ENCODE peak calls at places on chromosomes 4 and X, in five cellular contexts. W, X, U, I and T are unnamed samples.
A peak's percentile ranks its signal among the peaks of the same experiment; 100 is the strongest.

GRCh38 chr4:2364654-2365053 is 53.8 kb downstream of the ZFYVE28 start:
- DNase-seq in W (no peak), X (no peak), U (no peak), I (no peak), T (no peak)

GRCh38 chr4:33924801-33925200 is 2319.5 kb downstream of the ARAP2 start:
- DNase-seq in W (no peak), X (no peak), U (no peak), I (no peak), T (no peak)

GRCh38 chr4:110949516-110949915 is 326.6 kb upstream of the PITX2 start:
- DNase-seq in W (no peak), X (no peak), U (no peak), I (no peak), T (no peak)

GRCh38 chr4:93731448-93731847 is 97.1 kb upstream of the ATOH1 start:
- DNase-seq in W (peak; percentile 18), X (peak; percentile 9), U (peak; percentile 78), I (no peak), T (no peak)

GRCh38 chrX:17009856-17010650 is 63.6 kb downstream of the REPS2 start:
- DNase-seq in W (no peak), X (no peak), U (no peak), I (no peak), T (no peak)

GRCh38 chr4:120870279-120870673 is 52.2 kb downstream of the PRDM5 start:
- DNase-seq in W (no peak), X (no peak), U (peak; percentile 65), I (peak; percentile 66), T (no peak)

GRCh38 chr4:102713096-102713495 is 47.7 kb downstream of the MANBA start:
- DNase-seq in W (peak; percentile 69), X (peak; percentile 78), U (peak; percentile 83), I (no peak), T (no peak)

GRCh38 chr4:37453361-37454262 is 209.1 kb downstream of the NWD2 start:
- DNase-seq in W (peak; percentile 19), X (no peak), U (peak; percentile 75), I (peak; percentile 79), T (peak; percentile 43)

GRCh38 chr4:38310446-38311043 is 350.3 kb downstream of the PTTG2 start:
- DNase-seq in W (no peak), X (no peak), U (peak; percentile 59), I (no peak), T (no peak)

GRCh38 chr4:16224264-16224663 is 2.0 kb downstream of the TAPT1 start:
- DNase-seq in W (no peak), X (no peak), U (peak; percentile 82), I (peak; percentile 37), T (no peak)

GRCh38 chr4:156347412-156348075 is 393.9 kb upstream of the CTSO start:
- DNase-seq in W (peak; percentile 68), X (peak; percentile 64), U (peak; percentile 96), I (no peak), T (no peak)

GRCh38 chr4:176238819-176239218 is 30.2 kb downstream of the ASB5 start:
- DNase-seq in W (no peak), X (peak; percentile 46), U (peak; percentile 56), I (no peak), T (no peak)
- H3K27ac ChIP-seq in W (no peak overlapping the region), X (peak overlapping the region; percentile 50), U (no peak overlapping the region), I (no peak overlapping the region), T (no peak overlapping the region)

GRCh38 chr4:147481577-147482109 is 746 bp downstream of the EDNRA start:
- DNase-seq in W (peak; percentile 46), X (no peak), U (peak; percentile 54), I (peak; percentile 37), T (peak; percentile 20)
- H4K8ac ChIP-seq in W (peak overlapping the region; percentile 88), X (peak overlapping the region; percentile 52), U (no peak overlapping the region), I (no peak overlapping the region), T (peak overlapping the region; percentile 78)

GRCh38 chrX:38816158-38816557 is 14.9 kb downstream of the MID1IP1 start:
- DNase-seq in W (no peak), X (no peak), U (no peak), I (no peak), T (no peak)
- H3K27ac ChIP-seq in W (peak overlapping the region; percentile 56), X (no peak overlapping the region), U (no peak overlapping the region), I (no peak overlapping the region), T (no peak overlapping the region)

DNA sequence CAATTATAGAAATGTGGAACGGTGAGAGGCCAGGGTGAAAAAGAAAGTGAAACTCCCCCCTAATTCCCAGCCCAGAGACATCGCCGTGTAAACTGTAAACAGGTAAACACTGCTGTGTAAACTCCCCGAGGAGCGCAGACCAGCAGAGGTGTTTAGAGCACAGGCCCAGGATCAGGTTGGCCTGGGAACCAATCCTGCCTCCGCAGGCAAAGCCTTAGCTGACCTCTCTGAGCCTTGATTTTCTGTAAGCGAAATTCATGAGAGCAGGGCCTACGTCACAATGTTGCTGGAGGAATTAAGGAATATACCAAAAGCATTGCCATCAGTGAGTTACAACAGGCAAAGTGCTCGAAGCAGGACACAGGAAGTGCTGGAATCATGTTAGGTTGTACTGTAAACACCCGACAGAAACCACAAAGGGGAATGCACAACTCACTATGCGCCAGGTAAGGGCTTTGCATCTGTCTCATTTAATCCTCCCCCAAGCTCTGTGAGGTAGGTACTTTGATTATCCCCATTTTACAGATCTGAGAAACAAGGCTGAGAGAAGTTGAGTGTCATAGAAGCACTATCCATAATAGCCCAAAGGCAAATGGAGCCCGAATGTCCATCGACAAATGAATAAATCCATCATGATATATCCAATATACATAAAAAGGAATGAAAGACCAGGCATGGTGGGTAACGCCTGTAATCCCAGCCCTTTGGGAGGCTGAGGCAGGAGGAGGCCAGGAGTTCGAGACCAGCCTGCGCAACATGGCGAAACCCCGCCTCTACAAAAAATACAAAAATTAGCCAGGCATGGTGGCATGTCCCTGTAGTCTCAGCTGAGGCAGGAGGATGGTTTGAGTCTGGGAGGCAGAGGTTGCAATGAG is 30.7 kb upstream of the KIAA0232 start:
- DNase-seq in W (peak; percentile 36), X (peak; percentile 10), U (peak; percentile 30), I (no peak), T (no peak)
- H4K8ac ChIP-seq in W (peak overlapping the region; percentile 61), X (peak overlapping the region; percentile 26), U (no peak overlapping the region), I (no peak overlapping the region), T (no peak overlapping the region)

GRCh38 chr4:39548425-39549067 is 21.3 kb upstream of the UGDH start:
- DNase-seq in W (peak; percentile 29), X (peak; percentile 45), U (no peak), I (no peak), T (no peak)
- H3K27ac ChIP-seq in W (no peak overlapping the region), X (peak overlapping the region; percentile 87), U (no peak overlapping the region), I (no peak overlapping the region), T (no peak overlapping the region)

GRCh38 chrX:154758696-154759095 is 4.0 kb upstream of the DKC1 start:
- DNase-seq in W (no peak), X (no peak), U (no peak), I (no peak), T (no peak)

GRCh38 chrX:154761977-154762528 is 611 bp upstream of the DKC1 start:
- DNase-seq in W (no peak), X (no peak), U (peak; percentile 22), I (no peak), T (no peak)

DNA sequence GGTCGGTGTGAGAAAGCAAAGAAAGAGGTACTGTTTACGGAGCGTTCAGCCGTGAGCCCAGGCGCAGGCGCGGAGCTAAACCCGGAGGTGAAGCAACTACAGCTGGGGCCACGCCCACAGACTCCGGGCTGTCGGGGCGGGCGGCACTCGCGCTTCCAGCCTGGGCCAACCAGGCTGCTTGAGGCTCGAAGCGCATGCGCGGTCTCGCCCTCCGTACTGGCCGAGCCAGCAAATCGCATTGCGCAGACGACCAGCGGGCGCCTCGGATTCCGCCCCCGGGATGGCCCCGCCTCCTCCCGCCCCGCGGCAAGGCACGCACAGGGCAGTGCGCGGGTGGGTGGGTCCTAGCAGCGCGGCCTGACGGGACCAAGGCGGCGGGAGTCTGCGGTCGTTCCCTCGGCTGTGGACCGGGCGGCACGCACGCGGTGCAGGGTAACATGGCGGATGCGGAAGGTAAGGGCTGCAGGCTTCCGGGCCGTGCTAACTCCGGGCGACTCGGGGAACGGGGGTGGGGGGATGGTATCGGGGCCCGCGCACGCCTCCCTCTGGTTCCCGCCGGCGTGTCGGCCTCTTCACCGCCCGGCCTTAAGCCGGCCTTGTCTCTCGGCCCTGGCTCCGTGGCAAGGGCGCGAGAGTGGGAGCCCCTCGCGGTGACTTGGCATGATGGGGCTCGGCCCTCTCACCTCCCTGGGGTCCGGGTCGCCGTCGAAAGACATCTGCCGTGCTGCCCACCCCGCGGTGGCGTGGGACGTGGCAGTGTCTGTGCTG is at the start of gene DKC1:
- DNase-seq in W (peak; percentile 94), X (peak; percentile 94), U (peak; percentile 97), I (peak; percentile 96), T (peak; percentile 91)
- H4K8ac ChIP-seq in W (peak within 1 kb of the TSS; percentile 72), X (peak within 1 kb of the TSS; percentile 99), U (peak within 1 kb of the TSS; percentile 13), I (no peak within 1 kb of the TSS), T (no peak within 1 kb of the TSS)

GRCh38 chr4:84938316-84938715 is 28.2 kb downstream of the WDFY3 start:
- DNase-seq in W (peak; percentile 52), X (peak; percentile 68), U (no peak), I (no peak), T (no peak)
- H3K27ac ChIP-seq in W (peak overlapping the region; percentile 69), X (peak overlapping the region; percentile 42), U (no peak overlapping the region), I (no peak overlapping the region), T (no peak overlapping the region)

DNA sequence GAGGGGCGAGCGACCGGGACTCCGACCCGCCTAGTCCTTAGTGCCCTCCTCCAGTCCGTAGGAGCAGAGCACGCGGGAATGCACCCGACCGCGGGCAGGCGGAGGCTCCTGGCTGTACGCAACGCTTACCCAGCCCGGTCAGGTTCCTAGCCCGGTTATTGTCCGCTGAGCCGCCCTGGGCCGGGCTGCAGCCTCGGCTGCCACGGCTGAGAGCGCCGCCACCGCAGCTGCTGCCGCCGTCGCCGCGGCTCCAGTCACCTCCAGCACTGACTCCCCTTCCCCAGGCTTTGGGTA is at the start of gene AMER1:
- DNase-seq in W (no peak), X (no peak), U (no peak), I (no peak), T (no peak)
- H4K8ac ChIP-seq in W (peak within 1 kb of the TSS; percentile 64), X (peak within 1 kb of the TSS; percentile 75), U (no peak within 1 kb of the TSS), I (no peak within 1 kb of the TSS), T (no peak within 1 kb of the TSS)

DNA sequence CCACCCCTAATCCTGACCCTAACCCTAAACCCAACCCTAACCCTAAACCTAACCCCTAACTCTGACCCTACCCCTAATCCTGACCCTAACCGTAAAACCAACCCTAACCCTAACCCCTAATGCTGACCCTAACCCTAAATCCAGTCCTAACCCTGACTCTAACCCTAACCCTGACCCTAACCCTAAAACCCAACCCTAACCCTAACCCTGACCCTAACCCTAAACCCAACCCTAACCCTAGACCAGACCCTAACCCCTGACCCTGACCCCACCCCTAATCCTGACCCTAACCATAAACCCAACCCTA is 708 bp upstream of the PCGF3 start:
- DNase-seq in W (no peak), X (no peak), U (no peak), I (no peak), T (no peak)
- H3K27ac ChIP-seq in W (no peak overlapping the region), X (no peak overlapping the region), U (no peak overlapping the region), I (no peak overlapping the region), T (no peak overlapping the region)

DNA sequence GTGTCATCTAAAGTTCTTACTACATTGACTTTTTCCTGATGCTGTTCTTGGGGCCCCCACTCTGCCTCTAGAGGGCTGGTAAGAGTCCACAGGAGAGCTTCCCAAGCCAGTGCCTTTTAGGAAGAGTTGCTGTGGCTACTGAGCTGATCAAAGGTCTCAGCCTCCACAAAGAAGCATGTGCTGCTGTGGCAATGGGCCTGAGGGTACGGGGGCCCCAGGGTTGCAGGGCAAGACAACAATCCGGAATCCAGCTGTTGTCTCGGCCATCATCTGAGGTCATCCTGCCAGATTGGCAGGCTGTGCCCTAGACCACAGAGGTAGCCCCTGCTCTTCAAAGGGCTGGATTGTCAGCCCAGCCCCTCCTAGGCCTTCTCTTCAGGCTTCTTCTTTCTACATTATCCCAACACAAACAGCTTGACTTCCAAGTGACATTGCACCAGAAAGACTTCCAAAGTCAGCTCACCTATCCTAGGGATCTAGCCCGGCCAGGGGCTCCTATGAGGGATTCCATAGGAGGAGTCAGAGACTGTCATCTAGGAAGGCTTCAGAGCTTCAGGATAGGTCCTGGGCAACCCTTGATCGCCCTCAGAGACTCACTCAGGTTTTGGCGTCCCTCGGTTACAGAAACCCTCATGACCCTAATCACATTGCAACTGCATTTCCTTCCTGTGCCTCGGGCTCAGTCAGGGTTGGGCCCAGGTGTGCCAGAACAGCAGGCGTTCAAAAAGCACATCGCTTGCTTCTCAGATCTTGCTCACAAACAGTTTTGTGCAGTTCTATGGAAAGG is 27.7 kb downstream of the SLC25A5 start:
- DNase-seq in W (no peak), X (no peak), U (no peak), I (no peak), T (no peak)
- H4K8ac ChIP-seq in W (no peak overlapping the region), X (no peak overlapping the region), U (no peak overlapping the region), I (no peak overlapping the region), T (no peak overlapping the region)